ENCODE peak calls at places on chromosomes 13 and 19, in six cellular contexts. One of them, this sample, is unnamed.

GRCh38 chr13:48281556-48281955 is 22.0 kb upstream of the RB1 start:
- DNase-seq in BE2C: no peak
- DNase-seq in breast epithelium: no peak
- DNase-seq in heart right ventricle: no peak
- DNase-seq in cardiac muscle cell: no peak
- DNase-seq in SK-N-SH: no peak
- DNase-seq in this sample: no peak

GRCh38 chr19:35348909-35349611 is 1.4 kb downstream of the FFAR1 start:
- DNase-seq in SK-N-SH: no peak
- DNase-seq in BE2C: peak
- DNase-seq in breast epithelium: no peak
- DNase-seq in heart right ventricle: no peak
- DNase-seq in cardiac muscle cell: no peak
- DNase-seq in this sample: no peak

GRCh38 chr19:41206456-41206855 is 12.6 kb upstream of the AXL start:
- DNase-seq in heart right ventricle: no peak
- DNase-seq in BE2C: no peak
- DNase-seq in breast epithelium: no peak
- DNase-seq in SK-N-SH: no peak
- DNase-seq in cardiac muscle cell: no peak
- DNase-seq in this sample: no peak

GRCh38 chr13:29934531-29935308 is 84.3 kb upstream of the UBL3 start:
- DNase-seq in heart right ventricle: no peak
- DNase-seq in breast epithelium: no peak
- DNase-seq in cardiac muscle cell: no peak
- DNase-seq in SK-N-SH: no peak
- DNase-seq in BE2C: no peak
- DNase-seq in this sample: no peak

GRCh38 chr13:32622827-32623226 is 36.6 kb downstream of the PDS5B start:
- DNase-seq in BE2C: no peak
- DNase-seq in SK-N-SH: no peak
- DNase-seq in breast epithelium: no peak
- DNase-seq in cardiac muscle cell: no peak
- DNase-seq in heart right ventricle: no peak
- DNase-seq in this sample: no peak

GRCh38 chr13:28071424-28071823 is 29.0 kb downstream of the FLT3 start:
- DNase-seq in breast epithelium: no peak
- DNase-seq in heart right ventricle: no peak
- DNase-seq in SK-N-SH: no peak
- DNase-seq in cardiac muscle cell: no peak
- DNase-seq in BE2C: no peak
- DNase-seq in this sample: no peak

GRCh38 chr13:71274923-71275593 is 591.9 kb downstream of the DACH1 start:
- DNase-seq in breast epithelium: no peak
- DNase-seq in SK-N-SH: no peak
- DNase-seq in BE2C: no peak
- DNase-seq in heart right ventricle: no peak
- DNase-seq in cardiac muscle cell: no peak
- DNase-seq in this sample: no peak

GRCh38 chr19:12801466-12802266 is at the start of the genes PRDX2 and THSD8:
- DNase-seq in BE2C: peak
- DNase-seq in heart right ventricle: peak
- DNase-seq in SK-N-SH: peak
- DNase-seq in breast epithelium: no peak
- DNase-seq in cardiac muscle cell: peak
- DNase-seq in this sample: peak

GRCh38 chr13:49569993-49570689 is 15.2 kb downstream of the RCBTB1 start:
- DNase-seq in BE2C: no peak
- DNase-seq in cardiac muscle cell: no peak
- DNase-seq in breast epithelium: no peak
- DNase-seq in heart right ventricle: no peak
- DNase-seq in SK-N-SH: peak
- DNase-seq in this sample: no peak

GRCh38 chr13:102183509-102184182 is 218.2 kb downstream of the FGF14 start:
- DNase-seq in cardiac muscle cell: no peak
- DNase-seq in heart right ventricle: no peak
- DNase-seq in BE2C: no peak
- DNase-seq in breast epithelium: no peak
- DNase-seq in SK-N-SH: no peak
- DNase-seq in this sample: no peak

GRCh38 chr13:57632276-57633140 is 964 bp downstream of the PCDH17 start:
- DNase-seq in cardiac muscle cell: peak
- DNase-seq in BE2C: peak
- DNase-seq in breast epithelium: no peak
- DNase-seq in heart right ventricle: peak
- DNase-seq in SK-N-SH: peak
- DNase-seq in this sample: no peak

GRCh38 chr13:89279374-89279773 is 1608.2 kb downstream of the SLITRK5 start:
- DNase-seq in heart right ventricle: no peak
- DNase-seq in breast epithelium: no peak
- DNase-seq in BE2C: peak
- DNase-seq in SK-N-SH: no peak
- DNase-seq in cardiac muscle cell: peak
- DNase-seq in this sample: no peak

GRCh38 chr19:18893573-18894253 is 2.2 kb downstream of the CERS1 start:
- DNase-seq in SK-N-SH: peak
- DNase-seq in heart right ventricle: no peak
- DNase-seq in BE2C: no peak
- DNase-seq in breast epithelium: no peak
- DNase-seq in cardiac muscle cell: no peak
- DNase-seq in this sample: no peak

GRCh38 chr13:30805603-30806011 is 70.3 kb downstream of the ALOX5AP start:
- DNase-seq in breast epithelium: peak
- DNase-seq in BE2C: peak
- DNase-seq in cardiac muscle cell: peak
- DNase-seq in heart right ventricle: peak
- DNase-seq in SK-N-SH: peak
- DNase-seq in this sample: no peak

GRCh38 chr19:9881720-9882119 is 46.6 kb downstream of the PIN1 start:
- DNase-seq in cardiac muscle cell: no peak
- DNase-seq in BE2C: no peak
- DNase-seq in SK-N-SH: no peak
- DNase-seq in heart right ventricle: no peak
- DNase-seq in breast epithelium: no peak
- DNase-seq in this sample: no peak

GRCh38 chr13:94415484-94415883 is 64.0 kb downstream of the DCT start:
- DNase-seq in SK-N-SH: no peak
- DNase-seq in BE2C: no peak
- DNase-seq in cardiac muscle cell: no peak
- DNase-seq in heart right ventricle: no peak
- DNase-seq in breast epithelium: no peak
- DNase-seq in this sample: no peak

GRCh38 chr13:39612023-39612637 is 9.1 kb upstream of the LHFPL6 start:
- DNase-seq in cardiac muscle cell: peak
- DNase-seq in BE2C: peak
- DNase-seq in breast epithelium: peak
- DNase-seq in SK-N-SH: peak
- DNase-seq in heart right ventricle: no peak
- DNase-seq in this sample: peak

GRCh38 chr19:46404039-46404883 is 9.1 kb downstream of the CCDC8 start:
- DNase-seq in BE2C: no peak
- DNase-seq in SK-N-SH: no peak
- DNase-seq in breast epithelium: peak
- DNase-seq in cardiac muscle cell: peak
- DNase-seq in heart right ventricle: peak
- DNase-seq in this sample: no peak

GRCh38 chr13:113319371-113319770 is 22.3 kb downstream of the LAMP1 start:
- DNase-seq in cardiac muscle cell: no peak
- DNase-seq in BE2C: no peak
- DNase-seq in breast epithelium: no peak
- DNase-seq in SK-N-SH: no peak
- DNase-seq in heart right ventricle: no peak
- DNase-seq in this sample: no peak

GRCh38 chr13:53442979-53443378 is 414.4 kb downstream of the OLFM4 start:
- DNase-seq in BE2C: no peak
- DNase-seq in breast epithelium: no peak
- DNase-seq in heart right ventricle: no peak
- DNase-seq in SK-N-SH: no peak
- DNase-seq in cardiac muscle cell: no peak
- DNase-seq in this sample: no peak

GRCh38 chr19:16600824-16601223 is 27.2 kb downstream of the MED26 start:
- DNase-seq in heart right ventricle: no peak
- DNase-seq in cardiac muscle cell: no peak
- DNase-seq in BE2C: no peak
- DNase-seq in breast epithelium: no peak
- DNase-seq in SK-N-SH: no peak
- DNase-seq in this sample: no peak

GRCh38 chr13:110270507-110270906 is 36.5 kb downstream of the COL4A1 start:
- DNase-seq in BE2C: no peak
- DNase-seq in SK-N-SH: no peak
- DNase-seq in breast epithelium: no peak
- DNase-seq in heart right ventricle: no peak
- DNase-seq in cardiac muscle cell: no peak
- DNase-seq in this sample: no peak

GRCh38 chr13:73421310-73421912 is 362.6 kb downstream of the KLF5 start:
- DNase-seq in heart right ventricle: no peak
- DNase-seq in SK-N-SH: no peak
- DNase-seq in breast epithelium: no peak
- DNase-seq in BE2C: no peak
- DNase-seq in cardiac muscle cell: no peak
- DNase-seq in this sample: no peak

GRCh38 chr13:75847588-75847987 is 211.5 kb downstream of the LMO7 start:
- DNase-seq in SK-N-SH: no peak
- DNase-seq in breast epithelium: no peak
- DNase-seq in cardiac muscle cell: no peak
- DNase-seq in heart right ventricle: no peak
- DNase-seq in BE2C: no peak
- DNase-seq in this sample: no peak

GRCh38 chr13:30615851-30616311 is 1.8 kb upstream of the USPL1 start:
- DNase-seq in BE2C: no peak
- DNase-seq in SK-N-SH: peak
- DNase-seq in heart right ventricle: no peak
- DNase-seq in breast epithelium: no peak
- DNase-seq in cardiac muscle cell: peak
- DNase-seq in this sample: no peak

GRCh38 chr19:4976412-4977298 is 7.7 kb downstream of the KDM4B start:
- DNase-seq in SK-N-SH: peak
- DNase-seq in heart right ventricle: peak
- DNase-seq in BE2C: no peak
- DNase-seq in breast epithelium: peak
- DNase-seq in cardiac muscle cell: no peak
- DNase-seq in this sample: peak

GRCh38 chr13:59452189-59452588 is 711.5 kb downstream of the DIAPH3 start:
- DNase-seq in breast epithelium: no peak
- DNase-seq in BE2C: no peak
- DNase-seq in cardiac muscle cell: no peak
- DNase-seq in heart right ventricle: no peak
- DNase-seq in SK-N-SH: no peak
- DNase-seq in this sample: no peak

GRCh38 chr13:39855236-39855635 is 199.8 kb downstream of the COG6 start:
- DNase-seq in SK-N-SH: peak
- DNase-seq in BE2C: peak
- DNase-seq in breast epithelium: no peak
- DNase-seq in heart right ventricle: no peak
- DNase-seq in cardiac muscle cell: no peak
- DNase-seq in this sample: no peak

GRCh38 chr19:35756373-35757230 is at the start of gene HSPB6:
- DNase-seq in cardiac muscle cell: no peak
- DNase-seq in heart right ventricle: peak
- DNase-seq in BE2C: no peak
- DNase-seq in breast epithelium: no peak
- DNase-seq in SK-N-SH: no peak
- DNase-seq in this sample: no peak

GRCh38 chr13:51001335-51001734 is 91.7 kb downstream of the RNASEH2B start:
- DNase-seq in cardiac muscle cell: no peak
- DNase-seq in SK-N-SH: no peak
- DNase-seq in BE2C: no peak
- DNase-seq in heart right ventricle: no peak
- DNase-seq in breast epithelium: no peak
- DNase-seq in this sample: no peak

GRCh38 chr13:106523566-106523965 is 11.9 kb downstream of the EFNB2 start:
- DNase-seq in breast epithelium: no peak
- DNase-seq in cardiac muscle cell: no peak
- DNase-seq in BE2C: peak
- DNase-seq in SK-N-SH: peak
- DNase-seq in heart right ventricle: no peak
- DNase-seq in this sample: no peak

GRCh38 chr19:44988896-44989563 is 12.2 kb upstream of the RELB start:
- DNase-seq in heart right ventricle: peak
- DNase-seq in SK-N-SH: peak
- DNase-seq in breast epithelium: no peak
- DNase-seq in BE2C: peak
- DNase-seq in cardiac muscle cell: peak
- DNase-seq in this sample: no peak
- TF ChIP-seq CTCF in heart right ventricle: no peak
- TF ChIP-seq CTCF in SK-N-SH: peak
- TF ChIP-seq CTCF in breast epithelium: peak
- TF ChIP-seq CTCF in BE2C: peak
- TF ChIP-seq CTCF in cardiac muscle cell: peak
- TF ChIP-seq CTCF in this sample: peak

DNA sequence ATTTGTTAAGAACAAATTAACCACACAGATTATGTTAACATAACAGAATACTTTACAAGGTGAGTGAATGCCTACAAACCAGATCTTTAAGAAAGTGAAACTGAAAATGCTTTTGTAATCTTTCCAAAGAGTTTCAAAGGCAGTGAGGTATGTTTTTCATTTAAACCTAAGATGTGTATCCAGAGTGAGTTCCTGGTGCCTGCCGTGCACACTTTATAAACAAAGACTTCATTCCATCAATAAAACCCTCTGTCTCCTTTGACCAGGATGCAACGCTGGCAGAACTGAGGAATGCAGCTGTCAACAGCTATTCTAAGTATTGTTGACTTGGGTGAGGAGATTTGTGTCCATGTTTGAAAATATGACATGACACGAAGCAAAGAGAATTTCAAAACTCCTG is 344.6 kb downstream of the DNAJC15 start:
- DNase-seq in cardiac muscle cell: no peak
- DNase-seq in breast epithelium: no peak
- DNase-seq in BE2C: no peak
- DNase-seq in SK-N-SH: no peak
- DNase-seq in heart right ventricle: no peak
- DNase-seq in this sample: peak
- H3K4me3 ChIP-seq in cardiac muscle cell: no peak
- H3K4me3 ChIP-seq in breast epithelium: peak
- H3K4me3 ChIP-seq in BE2C: no peak
- H3K4me3 ChIP-seq in SK-N-SH: no peak
- H3K4me3 ChIP-seq in heart right ventricle: no peak
- H3K4me3 ChIP-seq in this sample: no peak

DNA sequence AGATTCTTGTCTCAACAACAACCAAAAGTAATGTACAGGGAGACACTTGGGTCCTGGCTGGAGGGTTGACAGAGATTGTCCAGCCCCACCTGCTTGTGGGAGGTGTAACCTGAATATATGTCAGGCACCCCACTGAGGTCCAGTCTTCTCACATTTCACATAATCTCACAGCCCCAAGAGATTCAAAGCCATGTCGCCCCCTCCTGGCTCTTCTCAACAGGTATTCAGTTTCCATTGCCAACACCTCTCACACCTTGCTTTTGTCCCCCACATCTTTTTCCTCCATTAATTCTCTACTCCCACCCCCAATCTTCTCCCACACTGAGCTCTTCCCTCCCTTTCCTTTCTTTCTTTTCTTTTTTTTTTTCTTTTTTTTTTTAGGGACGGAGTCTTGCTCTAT is 11.2 kb downstream of the UNC13A start:
- DNase-seq in cardiac muscle cell: peak
- DNase-seq in heart right ventricle: no peak
- DNase-seq in BE2C: no peak
- DNase-seq in breast epithelium: no peak
- DNase-seq in SK-N-SH: no peak
- DNase-seq in this sample: no peak
- TF ChIP-seq CTCF in cardiac muscle cell: peak
- TF ChIP-seq CTCF in heart right ventricle: no peak
- TF ChIP-seq CTCF in BE2C: no peak
- TF ChIP-seq CTCF in breast epithelium: no peak
- TF ChIP-seq CTCF in SK-N-SH: peak
- TF ChIP-seq CTCF in this sample: no peak

GRCh38 chr19:28516415-28516872 is 696.5 kb downstream of the UQCRFS1 start:
- DNase-seq in breast epithelium: no peak
- DNase-seq in heart right ventricle: no peak
- DNase-seq in SK-N-SH: no peak
- DNase-seq in BE2C: no peak
- DNase-seq in cardiac muscle cell: no peak
- DNase-seq in this sample: no peak
- H3K4me3 ChIP-seq in breast epithelium: no peak
- H3K4me3 ChIP-seq in heart right ventricle: no peak
- H3K4me3 ChIP-seq in SK-N-SH: no peak
- H3K4me3 ChIP-seq in BE2C: no peak
- H3K4me3 ChIP-seq in cardiac muscle cell: no peak
- H3K4me3 ChIP-seq in this sample: no peak